ENCODE peak calls at places on chromosomes 6 and 20, in four cellular contexts. R is GM12878, I is SK-N-SH, G is H1. C is an unnamed sample.
A peak's percentile ranks its signal among the peaks of the same experiment; 100 is the strongest.

GRCh38 chr20:8782804-8783203 is 286.1 kb upstream of the PLCB4 start:
- DNase-seq in R (no peak), I (no peak), G (no peak), C (no peak)

GRCh38 chr6:111265842-111266241 is 178.5 kb downstream of the SLC16A10 start:
- DNase-seq in I (no peak), G (no peak), R (no peak), C (no peak)

GRCh38 chr6:39441986-39442385 is 119.5 kb upstream of the KCNK16 start:
- DNase-seq in R (no peak), I (no peak), G (no peak), C (no peak)

GRCh38 chr6:116616757-116617093 is 446 bp downstream of the RSPH4A start:
- DNase-seq in R (no peak), G (no peak), I (peak; percentile 16), C (no peak)

GRCh38 chr6:107030151-107030550 is 2.2 kb downstream of the MTRES1 start:
- DNase-seq in I (no peak), G (no peak), R (no peak), C (no peak)

GRCh38 chr20:208937-209566 is 18.0 kb upstream of the DEFB129 start:
- DNase-seq in R (no peak), G (no peak), I (peak; percentile 41), C (peak; percentile 64)

GRCh38 chr20:34112600-34113061 is 588 bp upstream of the EIF2S2 start:
- DNase-seq in R (no peak), I (peak; percentile 60), G (no peak), C (peak; percentile 48)

GRCh38 chr6:1143655-1144054 is 168.2 kb upstream of the FOXQ1 start:
- DNase-seq in I (no peak), R (no peak), G (no peak), C (no peak)

DNA sequence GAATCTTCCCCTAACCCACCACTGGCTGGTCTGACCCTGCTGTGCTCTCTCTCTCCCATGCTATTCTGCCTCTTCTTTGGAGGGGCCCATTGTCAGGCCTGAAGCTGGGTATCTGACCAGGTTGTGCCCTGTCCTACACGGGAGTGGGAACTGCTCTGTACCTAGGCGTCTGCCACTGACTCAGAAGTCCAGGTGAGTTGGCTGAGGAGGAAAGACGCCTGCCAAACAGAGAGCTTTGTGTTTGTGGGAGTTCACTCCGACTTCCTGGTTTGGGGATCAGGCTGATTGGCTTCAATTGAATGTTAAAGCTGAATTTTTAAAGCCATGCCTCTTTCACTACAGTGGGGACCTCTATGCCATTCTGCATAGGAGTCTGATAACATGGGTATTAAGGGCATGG is 136.0 kb downstream of the CCDC170 start:
- DNase-seq in G (no peak), R (no peak), I (no peak), C (no peak)
- TF ChIP-seq TCF12 in G (no peak), R (no peak), I (no peak), C (no peak)

DNA sequence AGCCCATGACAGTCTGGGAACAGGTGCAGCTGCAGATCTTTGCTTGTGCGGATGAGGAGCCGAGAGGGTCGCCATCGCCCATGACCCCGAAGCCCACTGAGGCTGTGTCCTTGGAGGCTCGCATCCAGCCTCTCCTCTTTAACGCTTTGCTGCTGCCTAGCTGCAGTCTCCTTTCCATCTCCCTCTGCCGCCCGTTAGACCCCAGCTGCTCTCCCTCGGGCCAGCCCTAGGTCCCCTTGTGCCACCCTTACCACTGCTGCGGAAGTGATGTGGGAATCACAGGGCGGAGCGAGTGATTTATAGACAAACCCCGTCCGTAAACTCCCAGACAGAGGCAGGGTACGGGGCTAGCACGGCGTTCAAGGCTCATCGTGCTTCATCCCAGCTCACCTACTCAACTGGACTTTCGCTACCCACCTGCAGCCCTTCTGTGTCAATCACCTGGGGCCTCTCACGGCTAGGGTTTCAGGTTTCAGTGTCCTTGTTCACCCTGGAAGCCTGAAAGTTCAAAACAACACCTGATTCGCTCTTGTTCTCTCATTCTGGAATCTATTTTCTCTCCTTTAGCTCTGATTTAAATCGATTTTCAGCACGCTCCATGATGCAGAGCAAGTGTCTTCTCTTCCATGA is 76.1 kb downstream of the PAX1 start:
- DNase-seq in G (no peak), I (no peak), R (no peak), C (no peak)
- TF ChIP-seq TCF12 in G (no peak), I (no peak), R (no peak), C (no peak)

GRCh38 chr20:64231621-64232550 is 23.7 kb upstream of the PCMTD2 start:
- DNase-seq in G (no peak), I (no peak), R (no peak), C (no peak)
- TF ChIP-seq TCF12 in G (no peak), I (no peak), R (no peak), C (no peak)

DNA sequence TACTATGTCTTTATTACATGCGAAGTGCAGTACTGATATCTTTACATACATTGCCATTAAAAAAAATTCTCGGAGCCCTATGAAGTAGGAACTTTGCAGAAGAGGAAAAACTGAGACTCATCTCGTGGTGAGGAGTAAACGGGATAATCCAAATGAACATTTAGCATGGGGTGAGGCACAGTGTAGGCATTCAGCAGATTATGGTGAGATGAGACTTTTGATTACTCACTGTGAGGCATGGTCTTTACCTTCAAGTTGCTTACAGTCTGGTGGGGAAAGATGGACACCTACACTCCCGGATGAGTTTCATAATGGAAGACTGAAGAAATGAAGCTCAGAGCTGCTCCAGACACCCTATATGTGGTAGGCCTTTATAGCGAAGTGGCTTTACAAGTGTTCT is 1.4 kb downstream of the RPRD1B start:
- DNase-seq in I (no peak), R (no peak), G (no peak), C (no peak)
- TF ChIP-seq TCF12 in I (no peak), R (no peak), G (no peak), C (no peak)

GRCh38 chr6:108565091-108565766 is 4.5 kb downstream of the FOXO3 start:
- DNase-seq in G (no peak), R (peak; percentile 90), I (no peak), C (no peak)
- TF ChIP-seq TCF12 in G (no peak), R (peak; percentile 54), I (no peak), C (no peak)

DNA sequence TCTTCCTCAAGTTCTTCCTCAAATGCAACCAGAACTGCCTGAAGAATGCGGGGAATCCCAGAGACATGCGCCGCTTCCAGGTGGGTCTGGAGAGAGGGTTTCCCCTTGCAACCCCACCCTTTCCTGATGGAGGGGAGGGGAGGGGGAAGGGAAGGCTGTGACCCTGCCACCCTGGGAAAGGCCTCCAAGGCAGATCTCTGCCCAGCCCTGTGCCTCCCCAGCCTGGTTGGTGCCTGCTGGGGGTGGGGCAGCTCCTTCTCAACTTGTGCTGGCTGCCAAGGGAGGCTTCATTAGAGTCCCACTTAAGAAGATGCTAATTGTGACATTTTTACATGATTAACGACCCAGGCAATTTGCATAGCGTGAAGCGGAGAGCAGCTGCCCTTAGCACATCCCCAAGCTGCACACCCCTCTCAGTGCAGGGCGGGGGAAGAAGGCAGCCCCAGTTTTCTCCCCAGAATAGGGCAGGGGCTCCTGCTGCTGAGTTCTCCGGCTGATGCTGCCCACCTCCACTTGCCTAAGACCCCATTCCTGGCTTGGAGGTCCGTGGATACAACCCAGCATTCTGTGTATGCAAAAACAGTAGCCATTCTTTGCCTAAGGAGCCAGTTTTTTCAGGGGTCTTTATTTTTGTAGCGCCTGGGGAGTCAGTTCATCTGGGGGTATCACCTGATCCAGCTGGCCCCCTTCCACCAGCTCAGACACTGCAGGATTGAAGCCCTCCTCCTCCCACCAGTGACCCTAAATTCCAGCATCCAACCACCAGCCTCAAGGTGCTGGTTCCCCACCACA is 51.7 kb downstream of the CPXM1 start:
- DNase-seq in I (no peak), R (no peak), G (peak; percentile 33), C (no peak)
- TF ChIP-seq TCF12 in I (no peak), R (no peak), G (peak; percentile 67), C (no peak)

DNA sequence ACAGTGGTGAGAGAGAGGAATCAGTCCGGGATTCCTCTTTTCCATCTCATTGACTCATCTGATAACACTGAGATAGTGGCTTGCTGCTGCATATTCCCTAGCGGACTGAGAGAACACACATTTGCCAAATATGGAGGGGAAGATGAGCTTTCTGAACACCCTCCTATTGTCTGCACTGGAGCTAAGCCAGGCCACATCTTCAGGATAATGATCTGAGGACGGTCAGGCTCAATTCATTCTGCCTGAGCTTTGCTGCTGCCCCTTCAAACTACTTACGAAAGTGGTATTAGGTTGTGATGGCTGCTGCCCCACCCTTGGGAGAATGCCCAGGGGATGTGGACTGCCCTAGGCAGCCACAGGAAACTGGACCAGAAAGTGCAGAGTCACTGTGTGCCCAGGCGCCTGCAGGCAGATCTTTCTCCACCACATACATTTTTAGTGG is 39.4 kb upstream of the PDE7B start:
- DNase-seq in R (no peak), G (no peak), I (no peak), C (no peak)
- TF ChIP-seq TCF12 in R (no peak), G (no peak), I (peak; percentile 44), C (no peak)

GRCh38 chr6:167573461-167574215 is 248.8 kb downstream of the TTLL2 start:
- DNase-seq in I (no peak), G (no peak), R (no peak), C (no peak)

GRCh38 chr6:167575201-167575696 is 250.4 kb downstream of the TTLL2 start:
- DNase-seq in G (no peak), I (no peak), R (no peak), C (no peak)

GRCh38 chr6:167576050-167576741 is 250.5 kb upstream of the AFDN start:
- DNase-seq in R (no peak), I (no peak), G (no peak), C (no peak)

GRCh38 chr6:167572841-167573271 is 248.0 kb downstream of the TTLL2 start:
- DNase-seq in I (no peak), R (no peak), G (no peak), C (no peak)

DNA sequence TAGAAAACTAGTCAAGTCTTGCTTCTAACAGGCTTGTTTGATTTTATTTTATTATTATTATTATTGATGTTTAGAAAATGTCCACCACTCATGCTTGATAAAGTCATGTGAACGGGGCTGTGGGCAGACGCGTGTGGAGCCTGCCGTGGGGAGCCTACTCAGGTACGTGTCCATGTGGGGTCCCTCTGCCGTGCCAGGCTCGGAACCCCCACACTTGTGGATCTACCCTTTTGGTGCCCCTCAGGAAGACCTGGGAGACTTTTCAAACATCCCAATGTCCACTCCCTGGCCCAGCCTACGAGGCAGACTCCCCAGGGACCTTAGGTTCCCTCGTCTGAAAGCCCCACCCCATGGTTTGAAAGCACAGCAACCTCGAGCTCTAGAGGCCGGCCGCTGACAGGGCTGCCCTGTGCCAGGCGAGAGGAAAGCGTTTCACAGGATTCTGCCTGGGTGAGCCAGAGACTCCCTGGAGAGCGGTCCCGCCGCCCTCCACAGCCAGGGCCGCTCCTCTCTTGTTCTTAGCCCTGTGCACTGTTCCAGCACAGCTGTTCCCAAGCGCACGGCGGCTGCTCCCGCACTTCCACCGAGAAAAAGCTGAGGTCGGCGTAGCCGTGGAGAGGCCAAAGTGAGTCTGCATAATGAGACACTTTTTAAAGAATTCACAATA is 249.7 kb downstream of the TTLL2 start:
- DNase-seq in I (no peak), G (no peak), R (no peak), C (no peak)
- TF ChIP-seq TCF12 in I (no peak), G (no peak), R (no peak), C (no peak)

DNA sequence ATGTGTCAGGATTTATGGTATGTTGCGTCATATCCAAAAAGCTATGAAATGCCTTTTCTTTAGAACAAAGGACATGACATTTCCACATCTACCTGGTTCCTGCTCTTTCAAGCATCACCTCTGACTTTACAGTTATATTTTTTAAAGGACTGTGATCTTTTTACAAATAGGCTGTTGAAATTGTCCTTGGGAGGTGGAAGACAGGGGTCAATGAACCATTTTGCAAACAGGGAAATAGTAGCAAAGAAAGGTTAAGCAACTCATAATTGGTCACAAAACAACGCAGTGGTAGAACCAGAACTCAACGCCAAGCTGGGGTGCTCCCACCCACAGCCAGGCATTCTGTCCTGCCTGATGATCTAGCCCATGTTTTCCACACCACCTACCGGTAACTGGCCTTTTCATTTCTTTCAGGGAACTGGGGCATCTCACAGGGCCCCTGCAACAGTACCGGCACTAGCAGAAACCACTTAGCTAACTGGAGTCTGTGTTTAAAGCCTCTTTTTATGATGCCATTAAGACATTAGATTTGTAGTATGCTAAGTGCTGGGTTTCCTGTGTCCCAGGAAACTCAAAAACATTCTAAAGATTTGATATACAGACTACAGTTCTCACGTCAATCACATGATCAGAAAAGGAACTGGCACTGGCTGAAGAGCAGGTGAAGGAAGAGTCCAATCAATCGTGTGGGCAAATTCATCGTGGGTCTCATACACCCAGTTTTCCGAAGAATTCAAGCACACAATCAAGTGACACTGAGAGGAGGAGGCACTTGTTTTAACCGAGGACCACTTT is 13.9 kb downstream of the ZNF217 start:
- DNase-seq in I (no peak), G (no peak), R (no peak), C (peak; percentile 99)
- TF ChIP-seq TCF12 in I (no peak), G (no peak), R (no peak), C (peak; percentile 84)

C was measured in HepG2.